ENCODE peak calls at places on chromosomes 6 and 20, in seven cellular contexts. T is neural progenitor cell, R is hepatocyte, Z is H1, L is HepG2, A is fibroblast of lung, X is HCT116. E is an unnamed sample.

GRCh38 chr6:44221961-44222335 is 1.4 kb upstream of the SLC29A1 start:
- DNase-seq in R (no peak), Z (no peak), X (no peak), T (no peak), A (no peak), L (no peak), E (no peak)

GRCh38 chr6:149316108-149316727 is 1.3 kb upstream of the TAB2 start:
- DNase-seq in A (no peak), X (no peak), T (no peak), L (no peak), Z (no peak), R (no peak), E (no peak)

GRCh38 chr6:33410711-33411631 is at the start of gene PHF1:
- DNase-seq in L (no peak), Z (peak), T (no peak), R (peak), A (peak), X (peak), E (peak)

GRCh38 chr6:22785036-22785435 is 215.7 kb downstream of the HDGFL1 start:
- DNase-seq in T (peak), X (no peak), Z (no peak), L (no peak), A (peak), R (peak), E (no peak)

GRCh38 chr6:170175644-170176620 is 114.9 kb downstream of the DLL1 start:
- DNase-seq in A (no peak), T (no peak), X (no peak), R (no peak), Z (peak), L (no peak), E (no peak)

GRCh38 chr6:64227868-64228267 is 592.3 kb downstream of the PHF3 start:
- DNase-seq in A (peak), T (no peak), Z (no peak), L (no peak), X (no peak), R (no peak), E (no peak)

GRCh38 chr6:147382945-147383554 is 125.4 kb upstream of the SAMD5 start:
- DNase-seq in A (peak), T (peak), L (peak), Z (no peak), X (peak), R (peak), E (peak)

GRCh38 chr20:46158476-46158987 is 40.4 kb downstream of the CD40 start:
- DNase-seq in L (no peak), Z (no peak), A (no peak), T (no peak), R (no peak), X (no peak), E (no peak)

GRCh38 chr20:64256282-64256947 is 867 bp downstream of the PCMTD2 start:
- DNase-seq in L (no peak), A (peak), X (no peak), T (peak), R (no peak), Z (no peak), E (no peak)

GRCh38 chr20:8601542-8601912 is 467.4 kb upstream of the PLCB4 start:
- DNase-seq in T (no peak), L (no peak), X (no peak), A (no peak), R (peak), Z (no peak), E (no peak)

GRCh38 chr6:54366647-54367327 is 58.5 kb downstream of the TINAG start:
- DNase-seq in L (no peak), A (no peak), T (no peak), Z (no peak), R (no peak), X (peak), E (peak)

GRCh38 chr20:60255866-60256265 is 297.6 kb downstream of the CDH26 start:
- DNase-seq in X (no peak), T (no peak), L (no peak), R (no peak), A (no peak), Z (no peak), E (no peak)

GRCh38 chr20:53815509-53815908 is 221.9 kb upstream of the ZNF217 start:
- DNase-seq in Z (no peak), R (no peak), T (no peak), L (no peak), A (no peak), X (no peak), E (no peak)

GRCh38 chr6:99614430-99615161 is 8.0 kb downstream of the PRDM13 start:
- DNase-seq in R (peak), Z (no peak), L (no peak), T (peak), A (no peak), X (no peak), E (peak)
- TF ChIP-seq EZH2 in R (peak), Z (peak), L (peak), T (peak), A (peak), X (no peak), E (peak)

GRCh38 chr6:108164815-108165706 is 761 bp upstream of the NR2E1 start:
- DNase-seq in L (no peak), A (no peak), T (peak), R (no peak), X (no peak), Z (peak), E (no peak)
- TF ChIP-seq EZH2 in L (no peak), A (peak), T (peak), R (peak), X (no peak), Z (no peak), E (peak)

GRCh38 chr20:1945660-1946059 is 48.2 kb downstream of the PDYN start:
- DNase-seq in R (no peak), A (no peak), T (no peak), L (no peak), Z (no peak), X (no peak), E (no peak)

GRCh38 chr20:1947535-1947846 is 46.4 kb downstream of the PDYN start:
- DNase-seq in A (no peak), L (no peak), Z (no peak), X (no peak), R (no peak), T (no peak), E (no peak)

GRCh38 chr20:1946442-1946761 is 47.5 kb downstream of the PDYN start:
- DNase-seq in A (no peak), Z (no peak), R (no peak), X (no peak), L (no peak), T (no peak), E (no peak)

GRCh38 chr20:1945134-1945618 is 48.7 kb downstream of the PDYN start:
- DNase-seq in Z (no peak), R (peak), A (peak), X (no peak), L (no peak), T (no peak), E (no peak)

GRCh38 chr20:1946762-1947534 is 46.9 kb downstream of the PDYN start:
- DNase-seq in Z (peak), X (no peak), A (peak), T (peak), L (peak), R (peak), E (no peak)
- TF ChIP-seq EZH2 in Z (no peak), X (no peak), A (no peak), T (peak), L (no peak), R (no peak), E (no peak)

GRCh38 chr20:63023071-63023835 is 16.5 kb upstream of the BHLHE23 start:
- DNase-seq in A (no peak), T (no peak), L (no peak), X (no peak), R (no peak), Z (peak), E (no peak)
- TF ChIP-seq EZH2 in A (no peak), T (no peak), L (peak), X (no peak), R (no peak), Z (no peak), E (no peak)

DNA sequence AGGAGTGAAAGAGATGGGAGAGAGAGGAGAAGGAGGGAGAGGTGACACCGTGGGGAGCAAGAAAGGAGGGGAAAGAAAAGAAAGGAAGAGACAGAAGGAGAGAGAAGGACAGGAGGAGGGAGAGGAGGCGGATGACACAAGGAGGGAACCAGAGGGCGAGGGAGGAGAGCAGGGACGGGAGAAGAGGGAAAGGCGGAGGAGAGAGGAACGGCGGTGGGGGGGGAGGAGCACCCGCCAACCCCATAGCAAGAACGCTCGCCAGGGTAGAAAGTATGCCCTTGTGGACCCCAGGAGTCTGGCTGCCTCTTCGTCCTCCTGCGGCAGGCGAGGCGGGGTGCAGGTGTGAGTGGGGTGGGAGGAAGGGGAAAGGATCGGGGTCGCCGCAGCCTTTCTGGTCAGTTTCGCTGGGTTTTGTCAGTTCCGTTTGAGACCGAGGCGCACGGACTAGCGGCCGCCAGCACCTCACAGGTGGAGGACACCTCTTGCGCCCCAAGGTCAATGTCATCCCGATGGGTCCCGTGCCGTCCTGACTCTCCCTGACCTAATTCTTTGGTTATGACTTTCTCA is 4.4 kb upstream of the INSM1 start:
- DNase-seq in R (no peak), Z (peak), X (no peak), T (peak), A (no peak), L (no peak), E (no peak)
- TF ChIP-seq EZH2 in R (no peak), Z (no peak), X (no peak), T (no peak), A (peak), L (no peak), E (no peak)

GRCh38 chr20:58855506-58856314 is 3.2 kb downstream of the GNAS start:
- DNase-seq in R (no peak), X (no peak), Z (no peak), A (no peak), L (no peak), T (no peak), E (no peak)
- TF ChIP-seq EZH2 in R (no peak), X (no peak), Z (peak), A (peak), L (no peak), T (peak), E (no peak)

GRCh38 chr20:21509079-21509596 is 4.7 kb downstream of the NKX2-2 start:
- DNase-seq in X (no peak), R (no peak), Z (peak), A (no peak), L (no peak), T (peak), E (peak)
- TF ChIP-seq EZH2 in X (no peak), R (peak), Z (no peak), A (peak), L (no peak), T (no peak), E (no peak)

GRCh38 chr6:41636803-41637178 is 1.5 kb upstream of the MDFI start:
- DNase-seq in L (no peak), X (peak), R (peak), T (peak), Z (peak), A (no peak), E (peak)

GRCh38 chr6:41639556-41640371 is 1.5 kb downstream of the MDFI start:
- DNase-seq in R (peak), A (no peak), T (no peak), X (no peak), Z (peak), L (no peak), E (peak)

GRCh38 chr6:41638801-41639555 is 710 bp downstream of the MDFI start:
- DNase-seq in Z (peak), T (peak), A (peak), L (no peak), X (no peak), R (peak), E (peak)

GRCh38 chr6:41637179-41638001 is 878 bp upstream of the MDFI start:
- DNase-seq in R (peak), Z (peak), T (peak), L (no peak), X (no peak), A (no peak), E (no peak)

GRCh38 chr6:41638002-41638800 is at the start of gene MDFI:
- DNase-seq in A (no peak), R (peak), L (no peak), X (no peak), T (peak), Z (peak), E (peak)
- TF ChIP-seq EZH2 in A (peak), R (peak), L (no peak), X (no peak), T (no peak), Z (peak), E (no peak)

DNA sequence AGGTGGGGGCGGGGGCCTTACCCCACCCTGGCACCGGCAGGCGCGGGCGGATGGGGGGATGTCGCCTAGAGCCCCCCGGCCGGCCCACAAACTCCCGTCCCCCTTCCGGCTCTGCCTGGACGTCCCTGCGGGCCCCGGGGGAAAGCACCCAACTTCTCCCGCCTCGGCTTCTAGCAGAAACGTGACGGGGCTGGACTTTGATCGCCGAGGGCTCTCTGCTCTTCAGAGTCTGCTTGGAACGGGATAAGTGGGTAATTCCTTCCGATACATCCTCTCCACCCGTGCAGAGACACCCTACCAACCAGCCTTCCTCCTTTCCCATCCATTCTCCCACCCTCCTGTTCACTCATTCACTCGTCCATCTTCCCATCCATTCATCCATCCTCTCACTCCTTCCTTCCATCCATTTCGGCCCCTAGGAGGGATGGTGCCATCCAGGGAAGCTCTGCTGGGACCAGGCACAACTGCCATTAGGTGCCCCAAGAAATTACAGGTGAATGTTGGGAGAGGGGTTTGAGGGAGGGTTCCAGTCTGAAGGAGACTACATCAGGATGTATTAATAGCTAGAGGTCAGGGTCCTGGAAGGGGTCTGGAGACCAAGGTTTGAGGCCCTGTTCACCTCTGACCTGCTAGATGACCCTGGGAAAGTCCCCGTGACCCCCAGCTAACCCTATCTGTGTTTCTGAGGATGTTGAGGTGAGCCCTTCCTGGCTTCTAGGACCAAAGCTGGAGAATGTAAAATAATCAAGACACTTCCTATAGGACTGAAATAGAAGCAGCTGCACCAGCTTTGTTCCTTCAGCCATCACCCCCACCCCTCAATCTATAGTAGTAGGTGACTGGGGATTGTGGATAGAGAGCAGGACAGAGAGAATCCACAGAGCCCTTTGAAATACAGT is 518 bp downstream of the TTLL9 start:
- DNase-seq in L (no peak), Z (peak), R (peak), T (no peak), X (no peak), A (no peak), E (no peak)
- TF ChIP-seq EZH2 in L (peak), Z (peak), R (no peak), T (no peak), X (no peak), A (peak), E (no peak)

DNA sequence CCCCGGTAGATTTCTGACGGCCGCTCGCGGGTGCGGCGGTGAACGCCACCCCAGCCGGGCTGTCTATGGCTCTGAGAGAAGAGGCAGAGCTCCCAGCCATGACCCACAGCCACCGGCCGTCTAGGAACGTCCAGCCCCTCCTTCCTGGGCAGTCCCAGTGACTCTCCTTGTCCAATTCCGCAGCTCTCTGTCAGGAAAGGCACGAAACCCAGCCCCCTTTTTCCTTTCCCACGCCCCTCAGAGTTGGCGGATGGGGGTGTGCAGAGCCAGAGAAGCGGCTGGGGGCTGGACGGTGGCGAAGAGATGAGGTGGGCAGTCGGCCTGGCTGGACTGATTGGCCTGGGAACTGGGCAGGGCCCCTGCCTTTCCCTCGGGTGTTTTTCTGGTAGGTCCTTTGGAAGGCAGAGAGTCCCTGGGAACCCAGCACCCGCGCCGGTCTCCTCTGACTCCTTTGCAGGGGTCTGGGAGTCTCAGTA is 1.5 kb downstream of the EBF4 start:
- DNase-seq in L (no peak), X (no peak), Z (peak), A (no peak), T (peak), R (no peak), E (no peak)
- TF ChIP-seq EZH2 in L (no peak), X (no peak), Z (peak), A (peak), T (peak), R (no peak), E (peak)